ENCODE peak calls at places on chromosomes 2 and 18, in five cellular contexts. D is Calu3, L is stomach, E is AG04450, H is AG10803. P is an unnamed sample.

GRCh38 chr18:56637897-56638231 is 528 bp downstream of the TXNL1 start:
- DNase-seq in D (peak), L (no peak), E (no peak), H (no peak), P (no peak)

GRCh38 chr18:8735274-8735673 is 29.9 kb downstream of the MTCL1 start:
- DNase-seq in D (no peak), L (no peak), E (no peak), H (no peak), P (no peak)

GRCh38 chr18:13416208-13416607 is 197.6 kb downstream of the LDLRAD4 start:
- DNase-seq in D (no peak), L (no peak), E (no peak), H (no peak), P (no peak)

GRCh38 chr18:33560686-33561370 is 17.2 kb upstream of the ASXL3 start:
- DNase-seq in D (no peak), L (no peak), E (no peak), H (peak), P (no peak)

GRCh38 chr2:118903029-118903351 is 39.0 kb upstream of the MARCO start:
- DNase-seq in D (no peak), L (no peak), E (no peak), H (no peak), P (no peak)

GRCh38 chr2:177193240-177193639 is 19.4 kb upstream of the HNRNPA3 start:
- DNase-seq in D (no peak), L (no peak), E (no peak), H (no peak), P (no peak)

GRCh38 chr18:57910817-57911216 is 107.7 kb upstream of the ATP8B1 start:
- DNase-seq in D (peak), L (no peak), E (no peak), H (no peak), P (no peak)

GRCh38 chr2:124050833-124051497 is 25.9 kb downstream of the CNTNAP5 start:
- DNase-seq in D (no peak), L (no peak), E (no peak), H (no peak), P (no peak)

GRCh38 chr2:69125816-69126215 is 112.8 kb downstream of the ANTXR1 start:
- DNase-seq in D (no peak), L (no peak), E (no peak), H (no peak), P (no peak)

GRCh38 chr2:72173640-72174321 is 26.1 kb upstream of the CYP26B1 start:
- DNase-seq in D (no peak), L (no peak), E (no peak), H (peak), P (no peak)

GRCh38 chr2:218813771-218814460 is 17.7 kb downstream of the PRKAG3 start:
- DNase-seq in D (no peak), L (peak), E (no peak), H (no peak), P (no peak)

GRCh38 chr2:224110811-224111210 is 71.7 kb upstream of the SERPINE2 start:
- DNase-seq in D (no peak), L (no peak), E (no peak), H (no peak), P (no peak)

GRCh38 chr2:26691140-26691539 is 1.4 kb upstream of the KCNK3 start:
- DNase-seq in D (no peak), L (no peak), E (no peak), H (no peak), P (no peak)

GRCh38 chr2:180699657-180700361 is 280.6 kb upstream of the UBE2E3 start:
- DNase-seq in D (no peak), L (no peak), E (no peak), H (no peak), P (no peak)

GRCh38 chr2:108918156-108918845 is 70.7 kb downstream of the EDAR start:
- DNase-seq in D (no peak), L (peak), E (no peak), H (no peak), P (peak)

GRCh38 chr18:31553800-31554199 is 37.9 kb upstream of the TTR start:
- DNase-seq in D (peak), L (no peak), E (no peak), H (no peak), P (no peak)

GRCh38 chr2:73089270-73090030 is 17.9 kb upstream of the SFXN5 start:
- DNase-seq in D (peak), L (peak), E (peak), H (peak), P (no peak)

GRCh38 chr2:233422050-233422639 is 67.9 kb downstream of the DGKD start:
- DNase-seq in D (peak), L (peak), E (no peak), H (no peak), P (peak)

GRCh38 chr2:142865924-142866323 is 11.5 kb upstream of the KYNU start:
- DNase-seq in D (no peak), L (no peak), E (no peak), H (no peak), P (no peak)

GRCh38 chr18:9708882-9709877 is 1.1 kb downstream of the RAB31 start:
- DNase-seq in D (no peak), L (no peak), E (no peak), H (peak), P (no peak)

GRCh38 chr18:54829856-54830255 is 1.6 kb downstream of the RAB27B start:
- DNase-seq in D (no peak), L (no peak), E (no peak), H (no peak), P (no peak)

GRCh38 chr18:30039201-30039600 is 1003.3 kb downstream of the DSC3 start:
- DNase-seq in D (no peak), L (no peak), E (no peak), H (no peak), P (no peak)

GRCh38 chr2:220373878-220374277 is 746.4 kb downstream of the SLC4A3 start:
- DNase-seq in D (no peak), L (no peak), E (peak), H (peak), P (no peak)

GRCh38 chr18:48838921-48839818 is 111.6 kb downstream of the SMAD7 start:
- DNase-seq in D (no peak), L (no peak), E (no peak), H (peak), P (no peak)

GRCh38 chr2:146997945-146998344 is 846.9 kb upstream of the ACVR2A start:
- DNase-seq in D (no peak), L (no peak), E (no peak), H (no peak), P (no peak)

GRCh38 chr2:108988796-108989713 is at the start of gene EDAR:
- DNase-seq in D (peak), L (peak), E (no peak), H (no peak), P (no peak)

GRCh38 chr18:75728621-75729020 is 301.1 kb upstream of the SMIM21 start:
- DNase-seq in D (no peak), L (no peak), E (no peak), H (no peak), P (no peak)

GRCh38 chr2:190199109-190199508 is 120.5 kb downstream of the HIBCH start:
- DNase-seq in D (no peak), L (no peak), E (no peak), H (no peak), P (no peak)

GRCh38 chr2:213443952-213444351 is 159.7 kb downstream of the SPAG16 start:
- DNase-seq in D (no peak), L (no peak), E (no peak), H (no peak), P (no peak)

GRCh38 chr2:202278944-202279343 is 13.4 kb downstream of the NOP58 start:
- DNase-seq in D (no peak), L (no peak), E (no peak), H (peak), P (no peak)

GRCh38 chr2:84257871-84258270 is 201.2 kb downstream of the SUCLG1 start:
- DNase-seq in D (no peak), L (no peak), E (no peak), H (no peak), P (no peak)

GRCh38 chr18:77711096-77711495 is 461.4 kb downstream of the GALR1 start:
- DNase-seq in D (no peak), L (no peak), E (no peak), H (no peak), P (no peak)
- TF ChIP-seq CTCF in D (no peak), L (no peak), E (no peak), H (peak), P (peak)

GRCh38 chr2:120847700-120848321 is 112.1 kb downstream of the GLI2 start:
- DNase-seq in D (no peak), L (no peak), E (no peak), H (peak), P (no peak)
- TF ChIP-seq CTCF in D (no peak), L (no peak), E (no peak), H (no peak), P (no peak)

GRCh38 chr2:238152811-238153688 is 5.7 kb upstream of the ERFE start:
- DNase-seq in D (no peak), L (no peak), E (no peak), H (no peak), P (no peak)
- TF ChIP-seq CTCF in D (peak), L (no peak), E (peak), H (peak), P (no peak)

DNA sequence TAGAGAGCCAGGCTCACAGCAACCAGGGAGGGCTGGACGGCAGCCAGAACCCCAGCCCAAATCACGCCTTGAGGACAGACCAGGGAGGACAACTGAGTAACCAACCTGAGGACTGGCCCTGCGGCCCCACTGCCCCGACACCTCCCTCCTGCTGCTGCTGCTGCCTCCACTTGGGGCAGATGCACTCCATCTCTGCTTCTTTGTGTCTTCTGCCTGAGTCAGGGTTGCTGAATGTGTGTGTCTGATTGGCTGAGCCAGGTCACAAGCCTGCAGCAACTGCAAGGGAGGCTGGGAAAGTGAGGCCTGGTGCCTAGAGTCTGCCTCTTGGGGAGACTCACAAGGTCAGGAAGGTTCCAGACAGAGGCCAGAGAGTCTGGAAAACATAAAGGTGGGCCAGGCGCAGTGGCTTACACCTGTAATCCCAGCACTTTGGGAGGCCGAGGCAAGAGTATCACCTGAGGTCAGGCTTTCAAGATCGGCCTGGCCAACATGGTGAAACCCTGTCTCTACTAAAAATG is 83.4 kb downstream of the ZFP36L2 start:
- DNase-seq in D (peak), L (no peak), E (no peak), H (no peak), P (no peak)
- TF ChIP-seq CTCF in D (no peak), L (no peak), E (no peak), H (no peak), P (no peak)

GRCh38 chr18:61541673-61542072 is 208.4 kb downstream of the CDH20 start:
- DNase-seq in D (no peak), L (no peak), E (no peak), H (no peak), P (no peak)
- TF ChIP-seq CTCF in D (no peak), L (no peak), E (no peak), H (no peak), P (no peak)

GRCh38 chr2:85875613-85876012 is 13.2 kb downstream of the ST3GAL5 start:
- DNase-seq in D (no peak), L (no peak), E (no peak), H (no peak), P (no peak)

GRCh38 chr2:85871494-85872164 is 17.2 kb downstream of the ST3GAL5 start:
- DNase-seq in D (no peak), L (no peak), E (no peak), H (no peak), P (no peak)

GRCh38 chr2:85868837-85869236 is 20.0 kb downstream of the ST3GAL5 start:
- DNase-seq in D (no peak), L (no peak), E (no peak), H (no peak), P (no peak)

GRCh38 chr2:85872536-85873161 is 16.1 kb downstream of the ST3GAL5 start:
- DNase-seq in D (no peak), L (no peak), E (no peak), H (no peak), P (no peak)

GRCh38 chr2:85873679-85874078 is 15.1 kb downstream of the ST3GAL5 start:
- DNase-seq in D (peak), L (no peak), E (no peak), H (peak), P (no peak)
- TF ChIP-seq CTCF in D (no peak), L (no peak), E (peak), H (peak), P (peak)

DNA sequence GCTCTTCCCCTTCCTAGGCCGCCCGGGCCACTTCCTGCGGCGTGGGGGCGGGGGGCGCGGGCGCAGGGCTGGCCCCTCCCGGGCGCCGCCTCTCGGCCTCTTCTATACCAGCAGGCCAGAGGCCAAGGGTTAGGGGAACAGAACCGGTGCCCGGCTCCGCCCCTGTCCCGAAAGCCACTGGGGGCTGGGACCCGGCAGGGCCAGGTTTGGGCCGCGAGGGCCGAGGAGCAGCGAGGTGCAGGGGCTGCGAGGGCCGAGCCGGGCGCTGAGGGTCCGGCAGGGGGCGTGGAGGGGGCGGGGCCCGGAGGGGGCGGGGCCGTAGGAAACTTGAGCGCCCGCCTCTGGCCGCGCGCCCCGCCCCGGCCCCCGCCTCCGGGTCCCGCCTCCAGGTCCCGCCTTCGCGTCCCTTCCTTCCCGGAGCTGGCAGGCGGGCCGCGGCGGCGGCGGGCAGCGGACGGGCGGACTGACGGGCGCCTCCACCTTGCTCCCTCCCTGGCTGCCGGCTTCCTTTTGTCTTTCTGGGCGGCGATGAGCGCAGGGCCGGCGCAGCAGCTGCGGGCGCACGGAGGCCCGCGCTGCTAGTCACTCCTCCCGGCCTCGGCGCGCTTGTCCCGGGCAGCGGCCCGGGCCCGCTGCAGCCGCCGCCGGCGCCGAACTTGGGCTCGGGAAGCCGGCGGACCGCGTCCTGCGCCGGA is at the start of gene HPCAL1:
- DNase-seq in D (peak), L (peak), E (no peak), H (peak), P (peak)
- TF ChIP-seq CTCF in D (peak), L (peak), E (peak), H (peak), P (peak)